ENCODE peak calls at places on chromosomes 1 and 21, in five cellular contexts. F is GM12865; H is activated effector memory CD4-positive, alpha-beta T cell treated with Interleukin-2 at 50 U/mL for 16 hours; R is GM04504; M is GM10248. C is an unnamed sample.

GRCh38 chr1:202235856-202236837 is 42.5 kb downstream of the LGR6 start:
- DNase-seq in F (peak), H (peak), R (peak), M (peak), C (peak)

GRCh38 chr21:27061783-27062182 is 94.9 kb upstream of the ADAMTS5 start:
- DNase-seq in F (no peak), H (no peak), R (no peak), M (no peak), C (no peak)

GRCh38 chr1:167599839-167600581 is 30.0 kb upstream of the RCSD1 start:
- DNase-seq in F (peak), H (no peak), R (peak), M (peak), C (peak)

GRCh38 chr1:2204384-2205190 is 10.0 kb upstream of the FAAP20 start:
- DNase-seq in F (no peak), H (no peak), R (no peak), M (peak), C (no peak)

GRCh38 chr1:234355782-234356510 is 17.3 kb upstream of the COA6 start:
- DNase-seq in F (no peak), H (no peak), R (no peak), M (no peak), C (no peak)

GRCh38 chr1:164602480-164603093 is 43.6 kb downstream of the PBX1 start:
- DNase-seq in F (no peak), H (no peak), R (peak), M (no peak), C (no peak)

GRCh38 chr1:21781971-21782867 is 730 bp downstream of the USP48 start:
- DNase-seq in F (peak), H (peak), R (no peak), M (peak), C (peak)

GRCh38 chr1:226128487-226129075 is 58.0 kb downstream of the ACBD3 start:
- DNase-seq in F (no peak), H (no peak), R (no peak), M (no peak), C (no peak)

GRCh38 chr1:48823161-48823560 is 46.5 kb upstream of the BEND5 start:
- DNase-seq in F (no peak), H (no peak), R (no peak), M (no peak), C (no peak)

GRCh38 chr1:94648225-94649007 is 106.9 kb upstream of the F3 start:
- DNase-seq in F (no peak), H (no peak), R (peak), M (no peak), C (no peak)

GRCh38 chr1:227787513-227788278 is 27.8 kb upstream of the PRSS38 start:
- DNase-seq in F (peak), H (peak), R (peak), M (peak), C (peak)

GRCh38 chr1:242454262-242455051 is 70.0 kb downstream of the PLD5 start:
- DNase-seq in F (peak), H (no peak), R (peak), M (peak), C (no peak)

GRCh38 chr21:45574081-45574501 is 31.9 kb upstream of the SLC19A1 start:
- DNase-seq in F (no peak), H (no peak), R (no peak), M (no peak), C (no peak)

GRCh38 chr1:2556277-2557145 is at the start of gene TNFRSF14:
- DNase-seq in F (peak), H (peak), R (peak), M (peak), C (peak)

GRCh38 chr1:119327436-119328155 is 41.0 kb upstream of the HAO2 start:
- DNase-seq in F (peak), H (peak), R (peak), M (no peak), C (no peak)

GRCh38 chr1:25615563-25616079 is 970 bp upstream of the MAN1C1 start:
- DNase-seq in F (no peak), H (no peak), R (no peak), M (no peak), C (no peak)

GRCh38 chr1:98325646-98326441 is 335.7 kb upstream of the SNX7 start:
- DNase-seq in F (no peak), H (no peak), R (peak), M (no peak), C (no peak)

GRCh38 chr1:157154940-157155514 is 16.8 kb upstream of the ETV3 start:
- DNase-seq in F (no peak), H (no peak), R (no peak), M (no peak), C (no peak)

GRCh38 chr1:36523230-36523495 is 40.5 kb upstream of the CSF3R start:
- DNase-seq in F (no peak), H (no peak), R (no peak), M (no peak), C (no peak)

GRCh38 chr1:230754831-230755230 is 7.6 kb downstream of the CAPN9 start:
- DNase-seq in F (no peak), H (no peak), R (no peak), M (no peak), C (no peak)

GRCh38 chr1:231827337-231828105 is 200.9 kb downstream of the DISC1 start:
- DNase-seq in F (no peak), H (no peak), R (peak), M (no peak), C (no peak)

GRCh38 chr1:178397678-178398077 is 99.1 kb downstream of the CLEC20A start:
- DNase-seq in F (no peak), H (no peak), R (no peak), M (no peak), C (no peak)

GRCh38 chr1:34113887-34114286 is 51.1 kb downstream of the CSMD2 start:
- DNase-seq in F (peak), H (no peak), R (no peak), M (no peak), C (no peak)

GRCh38 chr1:25692560-25692959 is 76.0 kb downstream of the MAN1C1 start:
- DNase-seq in F (peak), H (no peak), R (no peak), M (peak), C (no peak)

GRCh38 chr1:211358685-211359084 is 32.1 kb downstream of the TRAF5 start:
- DNase-seq in F (no peak), H (no peak), R (no peak), M (no peak), C (no peak)

GRCh38 chr1:25661043-25661807 is 44.6 kb downstream of the MAN1C1 start:
- DNase-seq in F (no peak), H (no peak), R (no peak), M (no peak), C (no peak)

C was measured in activated T-helper 2 cell treated with anti-CD3 and anti-CD28 coated beads, Interferon-gamma antibody, Interleukin-2, Interleukin-4, amounts not matched to agents 10 μg/mL and 5 μg/mL and 100 μg/mL, durations not matched to agents 14 hours and 24 hours and 36 hours.